ENCODE peak calls at places on chromosomes 11 and 22, in seven cellular contexts. V, T, W, C, Z, G and Y are unnamed samples.

GRCh38 chr11:9001736-9002135 is 2.1 kb downstream of the NRIP3 start:
- DNase-seq in V (no peak), T (no peak), W (no peak), C (peak; percentile 74), Z (peak; percentile 40), G (peak; percentile 80), Y (peak; percentile 92)

GRCh38 chr22:37661160-37661924 is 2.8 kb downstream of the PDXP start:
- DNase-seq in V (peak; percentile 50), T (no peak), W (peak; percentile 28), C (peak; percentile 84), Z (peak; percentile 57), G (peak; percentile 78), Y (peak; percentile 83)

GRCh38 chr11:6603287-6604080 is at the start of the genes ILK and RRP8:
- DNase-seq in V (peak; percentile 95), T (peak; percentile 95), W (peak; percentile 96), C (peak; percentile 92), Z (peak; percentile 86), G (peak; percentile 87), Y (peak; percentile 93)

GRCh38 chr11:130148927-130149326 is 10.7 kb upstream of the ST14 start:
- DNase-seq in V (peak; percentile 34), T (no peak), W (no peak), C (no peak), Z (no peak), G (no peak), Y (no peak)

GRCh38 chr22:43376765-43377485 is 33.8 kb upstream of the SCUBE1 start:
- DNase-seq in V (peak; percentile 93), T (no peak), W (no peak), C (peak; percentile 24), Z (peak; percentile 82), G (no peak), Y (no peak)

GRCh38 chr22:39959640-39960447 is at the start of gene TMA7B:
- DNase-seq in V (no peak), T (no peak), W (peak; percentile 59), C (peak; percentile 62), Z (peak; percentile 56), G (peak; percentile 55), Y (peak; percentile 57)

GRCh38 chr22:26174280-26174679 is 5.0 kb downstream of the SEZ6L start:
- DNase-seq in V (no peak), T (no peak), W (peak; percentile 90), C (no peak), Z (no peak), G (peak; percentile 3), Y (no peak)

GRCh38 chr11:60265373-60266214 is 14.9 kb upstream of the MS4A4A start:
- DNase-seq in V (peak; percentile 54), T (no peak), W (peak; percentile 68), C (peak; percentile 47), Z (no peak), G (peak; percentile 13), Y (peak; percentile 51)

GRCh38 chr11:119363874-119364590 is 17.5 kb downstream of the USP2 start:
- DNase-seq in V (peak; percentile 32), T (peak; percentile 82), W (peak; percentile 80), C (no peak), Z (no peak), G (peak; percentile 24), Y (peak; percentile 42)

GRCh38 chr11:12066799-12067508 is 43.4 kb upstream of the MICAL2 start:
- DNase-seq in V (no peak), T (no peak), W (peak; percentile 40), C (peak; percentile 71), Z (no peak), G (peak; percentile 88), Y (peak; percentile 57)

GRCh38 chr11:104654414-104654813 is 243.8 kb downstream of the CASP12 start:
- DNase-seq in V (no peak), T (no peak), W (no peak), C (no peak), Z (no peak), G (no peak), Y (no peak)

GRCh38 chr11:69945157-69945556 is 125.9 kb upstream of the FGF3 start:
- DNase-seq in V (no peak), T (no peak), W (no peak), C (no peak), Z (no peak), G (no peak), Y (no peak)

GRCh38 chr11:2386591-2386990 is 9.5 kb downstream of the CD81 start:
- DNase-seq in V (no peak), T (no peak), W (no peak), C (no peak), Z (peak; percentile 14), G (no peak), Y (no peak)

GRCh38 chr11:111417011-111417765 is 38.1 kb upstream of the POU2AF1 start:
- DNase-seq in V (peak; percentile 95), T (no peak), W (no peak), C (peak; percentile 12), Z (no peak), G (no peak), Y (no peak)

GRCh38 chr22:44276041-44276440 is 36.7 kb downstream of the SHISAL1 start:
- DNase-seq in V (no peak), T (peak; percentile 9), W (no peak), C (no peak), Z (no peak), G (no peak), Y (no peak)

GRCh38 chr11:124612567-124613245 is 1.5 kb downstream of the PANX3 start:
- DNase-seq in V (no peak), T (no peak), W (no peak), C (peak; percentile 48), Z (no peak), G (no peak), Y (no peak)

GRCh38 chr11:47510231-47510630 is 42.7 kb downstream of the CELF1 start:
- DNase-seq in V (peak; percentile 41), T (no peak), W (no peak), C (no peak), Z (no peak), G (no peak), Y (peak; percentile 64)

GRCh38 chr11:96470521-96470920 is 80.7 kb downstream of the JRKL start:
- DNase-seq in V (no peak), T (no peak), W (no peak), C (no peak), Z (no peak), G (no peak), Y (peak; percentile 24)

GRCh38 chr11:83088965-83089364 is 17.3 kb upstream of the RAB30 start:
- DNase-seq in V (no peak), T (no peak), W (peak; percentile 14), C (peak; percentile 29), Z (no peak), G (no peak), Y (peak; percentile 14)
- TF ChIP-seq CTCF in V (peak; percentile 1), T (no peak), W (peak; percentile 12), C (peak; percentile 27), Z (no peak), G (no peak), Y (peak; percentile 10)

DNA sequence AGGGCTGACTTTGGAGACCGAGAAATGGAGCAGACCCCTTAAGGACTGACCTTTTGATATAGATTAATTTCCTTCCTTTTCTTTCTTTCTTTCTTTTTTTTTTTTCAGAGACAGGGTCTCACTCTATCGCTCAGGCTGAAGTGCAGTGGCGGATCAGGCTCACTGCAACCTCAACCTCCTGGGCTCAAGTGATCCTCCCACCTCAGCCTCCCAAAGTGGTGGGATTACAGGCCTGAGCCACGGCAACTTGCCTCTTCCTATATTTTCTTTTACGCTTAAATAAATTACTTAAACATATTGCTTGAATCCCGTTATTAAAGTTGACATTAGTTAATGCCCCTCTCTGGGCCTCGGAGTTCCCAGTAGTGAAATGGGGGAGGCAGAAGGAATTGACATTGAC is 350 bp upstream of the KCTD14 start:
- DNase-seq in V (no peak), T (no peak), W (no peak), C (no peak), Z (no peak), G (no peak), Y (no peak)
- H3K4me3 ChIP-seq in V (no peak overlapping the region), T (peak overlapping the region; percentile 48), W (peak overlapping the region; percentile 71), C (peak overlapping the region; percentile 69), Z (no peak overlapping the region), G (no peak overlapping the region), Y (peak overlapping the region; percentile 44)

GRCh38 chr11:62324738-62325556 is 12.3 kb upstream of the ASRGL1 start:
- DNase-seq in V (peak; percentile 67), T (peak; percentile 42), W (peak; percentile 85), C (peak; percentile 64), Z (peak; percentile 62), G (peak; percentile 25), Y (peak; percentile 19)
- TF ChIP-seq CTCF in V (peak; percentile 81), T (peak; percentile 43), W (peak; percentile 99), C (peak; percentile 83), Z (peak; percentile 65), G (peak; percentile 49), Y (peak; percentile 96)

GRCh38 chr11:86118201-86118600 is 49.3 kb upstream of the PICALM start:
- DNase-seq in V (no peak), T (no peak), W (no peak), C (no peak), Z (no peak), G (no peak), Y (no peak)

GRCh38 chr11:86115542-86116385 is 46.9 kb upstream of the PICALM start:
- DNase-seq in V (peak; percentile 16), T (no peak), W (no peak), C (peak; percentile 8), Z (no peak), G (no peak), Y (peak; percentile 47)

GRCh38 chr11:86116386-86116726 is 47.5 kb upstream of the PICALM start:
- DNase-seq in V (peak; percentile 82), T (no peak), W (no peak), C (peak; percentile 81), Z (peak; percentile 23), G (peak; percentile 70), Y (peak; percentile 44)

GRCh38 chr11:86117706-86118050 is 48.8 kb upstream of the PICALM start:
- DNase-seq in V (no peak), T (no peak), W (no peak), C (no peak), Z (no peak), G (no peak), Y (no peak)

DNA sequence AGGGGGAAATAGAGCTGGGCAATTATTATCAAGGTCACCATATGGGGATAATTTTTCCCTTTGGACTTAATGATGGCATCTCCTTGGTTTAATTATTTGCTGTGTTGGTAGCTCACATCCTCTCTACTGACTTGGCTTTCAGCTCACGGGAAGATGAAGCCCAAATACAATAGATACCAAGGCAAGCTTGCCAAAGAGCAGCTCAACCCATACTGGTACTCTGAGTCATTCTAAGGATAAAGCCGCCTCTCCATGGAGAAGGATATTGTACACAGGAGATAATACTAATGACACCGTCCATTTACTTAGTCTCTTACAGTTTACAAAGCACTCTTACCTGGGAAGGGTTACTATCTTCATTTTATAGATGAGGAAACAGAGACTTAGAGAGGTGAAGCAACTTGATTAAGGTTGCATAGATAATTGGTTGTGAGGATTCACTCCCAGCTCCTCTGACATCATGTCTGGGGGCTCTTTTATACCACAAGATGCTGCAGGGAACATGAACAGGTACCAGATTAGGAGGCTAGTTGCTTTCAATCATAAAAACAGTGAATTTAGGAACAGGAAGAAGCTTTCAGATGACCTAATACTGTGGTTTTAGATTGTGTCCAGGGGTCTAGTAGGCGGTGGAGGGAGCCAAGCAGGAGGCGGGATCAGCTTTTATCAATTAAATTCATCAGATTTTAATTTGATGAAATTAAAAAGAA is 48.3 kb upstream of the PICALM start:
- DNase-seq in V (no peak), T (no peak), W (no peak), C (peak; percentile 36), Z (no peak), G (peak; percentile 23), Y (peak; percentile 77)
- H3K4me3 ChIP-seq in V (no peak overlapping the region), T (no peak overlapping the region), W (no peak overlapping the region), C (no peak overlapping the region), Z (no peak overlapping the region), G (no peak overlapping the region), Y (no peak overlapping the region)